ENCODE peak calls at places on chromosomes 2 and 18, in seven cellular contexts. One of them, this sample, is unnamed.

GRCh38 chr2:121076885-121077549 is 208.0 kb downstream of the TFCP2L1 start:
- DNase-seq in tibial nerve: peak
- DNase-seq in HepG2: peak
- DNase-seq in GM23338: peak
- DNase-seq in heart left ventricle: peak
- DNase-seq in hepatocyte: peak
- DNase-seq in psoas muscle: peak
- DNase-seq in this sample: no peak

GRCh38 chr2:118850171-118850900 is 2.9 kb upstream of the EN1 start:
- DNase-seq in heart left ventricle: no peak
- DNase-seq in hepatocyte: no peak
- DNase-seq in psoas muscle: no peak
- DNase-seq in HepG2: no peak
- DNase-seq in GM23338: peak
- DNase-seq in tibial nerve: no peak
- DNase-seq in this sample: no peak

GRCh38 chr2:42297322-42297936 is 63.6 kb downstream of the COX7A2L start:
- DNase-seq in HepG2: no peak
- DNase-seq in hepatocyte: no peak
- DNase-seq in GM23338: no peak
- DNase-seq in tibial nerve: no peak
- DNase-seq in psoas muscle: no peak
- DNase-seq in heart left ventricle: no peak
- DNase-seq in this sample: no peak

GRCh38 chr2:105887246-105887645 is 142.5 kb downstream of the NCK2 start:
- DNase-seq in hepatocyte: no peak
- DNase-seq in tibial nerve: no peak
- DNase-seq in HepG2: no peak
- DNase-seq in GM23338: no peak
- DNase-seq in heart left ventricle: no peak
- DNase-seq in psoas muscle: no peak
- DNase-seq in this sample: no peak

GRCh38 chr18:74529811-74530583 is 4.3 kb upstream of the CNDP1 start:
- DNase-seq in hepatocyte: no peak
- DNase-seq in HepG2: no peak
- DNase-seq in tibial nerve: no peak
- DNase-seq in heart left ventricle: no peak
- DNase-seq in psoas muscle: no peak
- DNase-seq in GM23338: no peak
- DNase-seq in this sample: peak

GRCh38 chr2:53695586-53695985 is 72.0 kb upstream of the CHAC2 start:
- DNase-seq in tibial nerve: no peak
- DNase-seq in HepG2: no peak
- DNase-seq in hepatocyte: no peak
- DNase-seq in heart left ventricle: no peak
- DNase-seq in GM23338: no peak
- DNase-seq in psoas muscle: no peak
- DNase-seq in this sample: no peak

GRCh38 chr2:19823507-19823906 is 78.3 kb downstream of the TTC32 start:
- DNase-seq in HepG2: no peak
- DNase-seq in GM23338: no peak
- DNase-seq in tibial nerve: no peak
- DNase-seq in hepatocyte: no peak
- DNase-seq in psoas muscle: no peak
- DNase-seq in heart left ventricle: no peak
- DNase-seq in this sample: no peak

GRCh38 chr2:162926907-162927306 is 88.3 kb upstream of the KCNH7 start:
- DNase-seq in tibial nerve: no peak
- DNase-seq in HepG2: no peak
- DNase-seq in psoas muscle: no peak
- DNase-seq in GM23338: no peak
- DNase-seq in heart left ventricle: no peak
- DNase-seq in hepatocyte: no peak
- DNase-seq in this sample: no peak

GRCh38 chr2:85389139-85389538 is 21.0 kb downstream of the CAPG start:
- DNase-seq in hepatocyte: no peak
- DNase-seq in HepG2: no peak
- DNase-seq in psoas muscle: no peak
- DNase-seq in heart left ventricle: no peak
- DNase-seq in tibial nerve: no peak
- DNase-seq in GM23338: no peak
- DNase-seq in this sample: no peak

GRCh38 chr18:12336251-12336650 is 28.2 kb downstream of the TUBB6 start:
- DNase-seq in heart left ventricle: no peak
- DNase-seq in tibial nerve: no peak
- DNase-seq in GM23338: peak
- DNase-seq in hepatocyte: no peak
- DNase-seq in HepG2: no peak
- DNase-seq in psoas muscle: no peak
- DNase-seq in this sample: no peak

GRCh38 chr18:12336887-12337286 is 28.8 kb downstream of the TUBB6 start:
- DNase-seq in HepG2: peak
- DNase-seq in tibial nerve: no peak
- DNase-seq in heart left ventricle: no peak
- DNase-seq in psoas muscle: no peak
- DNase-seq in GM23338: peak
- DNase-seq in hepatocyte: peak
- DNase-seq in this sample: no peak

GRCh38 chr18:12333650-12334279 is 25.7 kb downstream of the TUBB6 start:
- DNase-seq in GM23338: peak
- DNase-seq in tibial nerve: no peak
- DNase-seq in hepatocyte: no peak
- DNase-seq in HepG2: no peak
- DNase-seq in heart left ventricle: no peak
- DNase-seq in psoas muscle: no peak
- DNase-seq in this sample: no peak

GRCh38 chr18:12335503-12335902 is 27.5 kb downstream of the TUBB6 start:
- DNase-seq in HepG2: no peak
- DNase-seq in tibial nerve: no peak
- DNase-seq in psoas muscle: no peak
- DNase-seq in heart left ventricle: no peak
- DNase-seq in hepatocyte: no peak
- DNase-seq in GM23338: no peak
- DNase-seq in this sample: no peak

DNA sequence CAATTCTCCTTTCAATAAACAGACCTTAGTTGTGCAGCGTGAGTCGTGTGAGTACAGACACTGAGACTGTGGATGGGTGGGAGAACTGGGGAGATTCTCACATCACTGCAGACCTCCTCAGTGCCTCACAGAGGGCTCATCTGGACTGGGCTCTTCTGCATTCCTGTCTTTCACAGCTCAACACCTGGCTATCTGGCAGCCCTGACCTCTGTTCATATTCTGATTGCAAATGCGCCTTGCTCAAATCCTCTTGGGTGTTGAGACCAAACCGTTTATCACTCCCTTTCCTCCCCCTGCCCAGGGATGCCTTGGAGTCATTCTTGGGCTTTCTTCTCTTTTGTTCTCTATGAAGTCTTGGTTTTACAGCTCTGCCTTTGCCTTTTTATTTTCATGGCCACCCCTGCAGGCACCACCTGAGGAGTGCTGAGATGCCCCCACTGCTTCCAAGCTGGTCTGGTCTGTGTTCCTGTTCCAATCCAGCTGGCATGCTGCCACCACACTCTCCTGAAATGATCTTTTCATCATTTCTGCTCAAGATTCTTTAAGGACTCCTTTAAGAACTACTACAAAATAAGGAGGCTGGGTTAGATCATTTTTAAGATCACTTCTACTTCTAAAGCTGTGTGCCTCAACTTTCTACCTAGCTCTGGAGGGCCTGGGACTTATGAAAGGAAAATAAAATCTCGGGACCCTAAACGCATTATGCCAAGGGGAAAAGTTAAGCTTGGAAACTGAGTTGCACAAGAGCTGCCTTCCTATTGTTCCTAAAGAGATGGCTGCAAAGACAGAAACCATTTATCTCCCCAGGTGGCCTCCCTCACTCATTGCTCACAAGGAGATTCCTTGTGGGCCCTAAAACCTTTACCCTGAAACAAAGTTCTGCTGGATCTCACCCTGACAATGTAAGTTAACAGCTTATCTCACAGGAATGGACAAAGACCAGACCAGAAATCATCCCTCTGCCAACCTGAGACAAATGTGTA is 26.5 kb downstream of the TUBB6 start:
- DNase-seq in tibial nerve: no peak
- DNase-seq in hepatocyte: no peak
- DNase-seq in heart left ventricle: peak
- DNase-seq in psoas muscle: no peak
- DNase-seq in GM23338: peak
- DNase-seq in HepG2: no peak
- DNase-seq in this sample: no peak
- H3K27ac ChIP-seq in tibial nerve: no peak
- H3K27ac ChIP-seq in hepatocyte: no peak
- H3K27ac ChIP-seq in heart left ventricle: peak
- H3K27ac ChIP-seq in psoas muscle: no peak
- H3K27ac ChIP-seq in GM23338: peak
- H3K27ac ChIP-seq in HepG2: no peak
- H3K27ac ChIP-seq in this sample: no peak

GRCh38 chr2:152336854-152337510 is 2.0 kb downstream of the FMNL2 start:
- DNase-seq in psoas muscle: peak
- DNase-seq in tibial nerve: peak
- DNase-seq in heart left ventricle: peak
- DNase-seq in HepG2: no peak
- DNase-seq in GM23338: peak
- DNase-seq in hepatocyte: peak
- DNase-seq in this sample: no peak
- H3K4me3 ChIP-seq in psoas muscle: peak
- H3K4me3 ChIP-seq in tibial nerve: peak
- H3K4me3 ChIP-seq in heart left ventricle: peak
- H3K4me3 ChIP-seq in HepG2: peak
- H3K4me3 ChIP-seq in GM23338: peak
- H3K4me3 ChIP-seq in hepatocyte: peak
- H3K4me3 ChIP-seq in this sample: peak

GRCh38 chr2:69123182-69123581 is 110.2 kb downstream of the ANTXR1 start:
- DNase-seq in GM23338: no peak
- DNase-seq in tibial nerve: no peak
- DNase-seq in psoas muscle: no peak
- DNase-seq in hepatocyte: no peak
- DNase-seq in HepG2: no peak
- DNase-seq in heart left ventricle: peak
- DNase-seq in this sample: no peak
- H3K27ac ChIP-seq in GM23338: no peak
- H3K27ac ChIP-seq in tibial nerve: no peak
- H3K27ac ChIP-seq in psoas muscle: no peak
- H3K27ac ChIP-seq in hepatocyte: no peak
- H3K27ac ChIP-seq in HepG2: no peak
- H3K27ac ChIP-seq in heart left ventricle: no peak
- H3K27ac ChIP-seq in this sample: peak

DNA sequence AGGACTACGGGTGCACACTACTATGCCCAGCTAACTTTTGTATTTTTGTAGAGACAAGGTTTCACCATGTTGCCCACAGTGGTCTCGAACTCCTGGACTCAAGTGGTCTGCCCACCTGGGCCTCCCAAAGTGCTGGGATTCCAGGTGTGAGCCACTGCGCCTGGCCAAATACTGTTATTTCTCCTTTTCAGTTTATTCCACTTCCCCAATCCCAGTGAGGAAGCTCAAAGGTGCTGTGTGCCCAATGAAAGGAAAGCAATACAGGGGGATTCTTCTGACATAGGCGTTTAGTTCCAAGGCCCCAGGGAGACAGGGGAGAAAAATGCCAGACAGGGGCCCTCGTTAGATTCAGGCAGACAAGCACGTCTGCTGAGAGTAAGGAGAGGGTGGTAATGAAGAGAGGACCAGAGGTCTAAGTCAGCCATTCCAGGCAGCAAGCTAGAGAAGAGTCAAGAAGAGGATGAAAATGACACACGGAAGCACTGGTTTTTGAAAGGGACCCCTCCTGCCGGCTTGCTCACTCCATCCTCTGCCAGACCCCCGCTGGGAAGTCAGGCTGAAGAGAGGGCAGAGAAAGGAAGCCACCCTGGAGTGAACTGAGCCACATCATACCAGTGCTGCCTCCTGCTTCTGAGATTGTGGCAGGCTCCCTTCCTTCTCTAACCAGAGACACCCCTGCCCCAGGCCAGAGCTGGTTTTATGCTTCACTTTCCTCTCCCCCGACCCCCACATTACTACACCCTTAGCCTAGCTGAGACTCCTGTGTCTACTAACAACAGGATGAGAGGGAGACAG is 6.7 kb downstream of the INO80C start:
- DNase-seq in heart left ventricle: no peak
- DNase-seq in GM23338: peak
- DNase-seq in psoas muscle: no peak
- DNase-seq in hepatocyte: no peak
- DNase-seq in tibial nerve: no peak
- DNase-seq in HepG2: no peak
- DNase-seq in this sample: no peak
- H3K4me3 ChIP-seq in heart left ventricle: no peak
- H3K4me3 ChIP-seq in GM23338: peak
- H3K4me3 ChIP-seq in psoas muscle: no peak
- H3K4me3 ChIP-seq in hepatocyte: no peak
- H3K4me3 ChIP-seq in tibial nerve: no peak
- H3K4me3 ChIP-seq in HepG2: no peak
- H3K4me3 ChIP-seq in this sample: no peak

DNA sequence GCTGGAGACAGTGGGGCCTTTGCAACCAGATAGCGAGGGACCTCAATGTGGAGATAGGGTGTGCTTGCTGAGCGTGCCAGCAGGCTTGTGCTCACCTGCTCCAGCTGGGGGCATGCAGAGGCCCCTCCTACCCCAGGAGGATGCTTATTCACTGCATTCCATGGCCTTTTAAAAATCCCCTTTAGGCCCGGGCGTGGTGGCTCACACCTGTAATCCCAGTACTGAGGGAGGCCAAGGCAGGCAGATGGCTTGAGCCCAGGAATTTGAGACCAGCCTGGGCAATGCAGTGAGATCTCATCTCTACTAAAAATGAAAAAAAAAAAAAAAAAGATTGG is 54.5 kb downstream of the ODC1 start:
- DNase-seq in HepG2: no peak
- DNase-seq in tibial nerve: no peak
- DNase-seq in hepatocyte: no peak
- DNase-seq in heart left ventricle: no peak
- DNase-seq in GM23338: no peak
- DNase-seq in psoas muscle: no peak
- DNase-seq in this sample: no peak
- H3K27ac ChIP-seq in HepG2: no peak
- H3K27ac ChIP-seq in tibial nerve: peak
- H3K27ac ChIP-seq in hepatocyte: no peak
- H3K27ac ChIP-seq in heart left ventricle: no peak
- H3K27ac ChIP-seq in GM23338: no peak
- H3K27ac ChIP-seq in psoas muscle: no peak
- H3K27ac ChIP-seq in this sample: no peak

GRCh38 chr2:44955593-44956449 is 14.3 kb downstream of the SIX3 start:
- DNase-seq in tibial nerve: peak
- DNase-seq in hepatocyte: peak
- DNase-seq in GM23338: peak
- DNase-seq in psoas muscle: peak
- DNase-seq in heart left ventricle: peak
- DNase-seq in HepG2: peak
- DNase-seq in this sample: no peak
- H3K4me3 ChIP-seq in tibial nerve: peak
- H3K4me3 ChIP-seq in hepatocyte: no peak
- H3K4me3 ChIP-seq in GM23338: peak
- H3K4me3 ChIP-seq in psoas muscle: peak
- H3K4me3 ChIP-seq in heart left ventricle: peak
- H3K4me3 ChIP-seq in HepG2: peak
- H3K4me3 ChIP-seq in this sample: peak